ENCODE peak calls at places on chromosomes 5 and 9, in seven cellular contexts. S is T47D, I is GM12878, R is SK-N-SH, H is K562, G is H1, X is HepG2. B is an unnamed sample.

GRCh38 chr9:11025775-11026174 is 413.0 kb upstream of the PTPRD start:
- DNase-seq in S (no peak), I (no peak), R (no peak), H (no peak), G (no peak), X (no peak), B (no peak)

GRCh38 chr9:89555426-89556375 is 49.1 kb upstream of the GADD45G start:
- DNase-seq in S (no peak), I (peak), R (no peak), H (no peak), G (no peak), X (no peak), B (no peak)

GRCh38 chr5:113212244-113212920 is 222.4 kb downstream of the TSSK1B start:
- DNase-seq in S (no peak), I (no peak), R (peak), H (no peak), G (no peak), X (no peak), B (no peak)

GRCh38 chr5:68873198-68873597 is 220.6 kb upstream of the SLC30A5 start:
- DNase-seq in S (no peak), I (no peak), R (no peak), H (no peak), G (no peak), X (no peak), B (no peak)

GRCh38 chr9:97511762-97512429 is 10.4 kb downstream of the TMOD1 start:
- DNase-seq in S (peak), I (no peak), R (no peak), H (no peak), G (peak), X (no peak), B (no peak)

GRCh38 chr5:78627766-78628165 is 20.8 kb downstream of the LHFPL2 start:
- DNase-seq in S (no peak), I (no peak), R (peak), H (no peak), G (no peak), X (no peak), B (no peak)

GRCh38 chr9:14616188-14616982 is 76.8 kb downstream of the ZDHHC21 start:
- DNase-seq in S (peak), I (no peak), R (peak), H (no peak), G (no peak), X (peak), B (peak)

GRCh38 chr5:2651116-2651515 is 100.4 kb downstream of the IRX2 start:
- DNase-seq in S (no peak), I (no peak), R (no peak), H (no peak), G (no peak), X (no peak), B (no peak)

GRCh38 chr5:51377151-51378060 is 5.8 kb upstream of the ISL1 start:
- DNase-seq in S (no peak), I (no peak), R (peak), H (no peak), G (no peak), X (no peak), B (no peak)

GRCh38 chr9:72949918-72950325 is 2.9 kb downstream of the ALDH1A1 start:
- DNase-seq in S (no peak), I (no peak), R (no peak), H (no peak), G (no peak), X (no peak), B (no peak)

GRCh38 chr9:92745236-92745790 is 19.3 kb downstream of the BICD2 start:
- DNase-seq in S (no peak), I (no peak), R (no peak), H (no peak), G (no peak), X (no peak), B (no peak)

GRCh38 chr5:75567710-75568109 is 43.5 kb upstream of the ANKDD1B start:
- DNase-seq in S (no peak), I (peak), R (no peak), H (peak), G (no peak), X (no peak), B (peak)

GRCh38 chr5:150155258-150156032 is at the start of gene PDGFRB:
- DNase-seq in S (no peak), I (no peak), R (peak), H (peak), G (peak), X (no peak), B (no peak)

GRCh38 chr5:150219142-150219541 is 29.3 kb downstream of the SLC6A7 start:
- DNase-seq in S (peak), I (no peak), R (peak), H (peak), G (no peak), X (no peak), B (no peak)

GRCh38 chr5:102807878-102808502 is 52.9 kb downstream of the PAM start:
- DNase-seq in S (no peak), I (no peak), R (peak), H (no peak), G (no peak), X (no peak), B (no peak)

GRCh38 chr5:89992201-89992600 is 417.4 kb downstream of the CETN3 start:
- DNase-seq in S (no peak), I (no peak), R (no peak), H (no peak), G (no peak), X (no peak), B (no peak)

GRCh38 chr5:14193496-14193895 is 50.4 kb downstream of the TRIO start:
- DNase-seq in S (no peak), I (no peak), R (no peak), H (no peak), G (no peak), X (no peak), B (no peak)

GRCh38 chr9:91360551-91361293 is 996 bp downstream of the AUH start:
- DNase-seq in S (no peak), I (peak), R (no peak), H (no peak), G (no peak), X (no peak), B (no peak)

GRCh38 chr9:136558373-136558772 is 12.5 kb upstream of the NOTCH1 start:
- DNase-seq in S (no peak), I (no peak), R (no peak), H (no peak), G (no peak), X (no peak), B (no peak)

GRCh38 chr5:101829255-101829654 is 466.8 kb downstream of the SLCO4C1 start:
- DNase-seq in S (no peak), I (no peak), R (no peak), H (no peak), G (no peak), X (no peak), B (no peak)

GRCh38 chr5:28430565-28431178 is 1392.3 kb upstream of the CDH9 start:
- DNase-seq in S (no peak), I (no peak), R (no peak), H (no peak), G (no peak), X (no peak), B (no peak)

GRCh38 chr9:121222524-121223171 is 21.0 kb upstream of the RAB14 start:
- DNase-seq in S (peak), I (no peak), R (peak), H (peak), G (no peak), X (peak), B (peak)

GRCh38 chr9:90167920-90168319 is 474.7 kb downstream of the DIRAS2 start:
- DNase-seq in S (no peak), I (no peak), R (no peak), H (no peak), G (no peak), X (no peak), B (no peak)

GRCh38 chr5:173984218-173984617 is 4.8 kb upstream of the C5orf47 start:
- DNase-seq in S (peak), I (no peak), R (peak), H (no peak), G (peak), X (peak), B (peak)

GRCh38 chr5:172985596-172985995 is 2.0 kb downstream of the ATP6V0E1 start:
- DNase-seq in S (peak), I (no peak), R (no peak), H (no peak), G (no peak), X (no peak), B (no peak)

GRCh38 chr9:11338130-11338529 is 725.3 kb upstream of the PTPRD start:
- DNase-seq in S (no peak), I (no peak), R (no peak), H (no peak), G (no peak), X (no peak), B (no peak)

GRCh38 chr5:56763711-56764466 is 51.5 kb upstream of the MAP3K1 start:
- DNase-seq in S (peak), I (no peak), R (peak), H (no peak), G (no peak), X (peak), B (no peak)

GRCh38 chr9:69609156-69609555 is 63.0 kb downstream of the APBA1 start:
- DNase-seq in S (no peak), I (no peak), R (no peak), H (no peak), G (no peak), X (no peak), B (no peak)

GRCh38 chr5:150057052-150057451 is 29.3 kb downstream of the CSF1R start:
- DNase-seq in S (peak), I (no peak), R (peak), H (no peak), G (no peak), X (no peak), B (no peak)

GRCh38 chr9:127904888-127905728 is 5.7 kb upstream of the ST6GALNAC6 start:
- DNase-seq in S (no peak), I (no peak), R (no peak), H (no peak), G (no peak), X (no peak), B (no peak)

GRCh38 chr9:127904518-127904887 is 5.1 kb upstream of the ST6GALNAC6 start:
- DNase-seq in S (no peak), I (no peak), R (peak), H (no peak), G (peak), X (peak), B (no peak)

GRCh38 chr9:127907867-127908659 is 8.7 kb upstream of the ST6GALNAC6 start:
- DNase-seq in S (no peak), I (no peak), R (no peak), H (no peak), G (no peak), X (no peak), B (no peak)

GRCh38 chr9:127903557-127904475 is 4.4 kb upstream of the ST6GALNAC6 start:
- DNase-seq in S (no peak), I (no peak), R (no peak), H (peak), G (peak), X (peak), B (no peak)

GRCh38 chr9:127905788-127906191 is 6.4 kb upstream of the ST6GALNAC6 start:
- DNase-seq in S (no peak), I (no peak), R (no peak), H (no peak), G (no peak), X (no peak), B (no peak)
- TF ChIP-seq JUND in S (no peak), I (no peak), R (no peak), H (no peak), G (no peak), X (no peak), B (no peak)

GRCh38 chr5:132114150-132115121 is 40.8 kb downstream of the CSF2 start:
- DNase-seq in S (no peak), I (no peak), R (no peak), H (peak), G (no peak), X (no peak), B (no peak)

GRCh38 chr5:132110195-132110594 is 36.6 kb downstream of the CSF2 start:
- DNase-seq in S (no peak), I (no peak), R (no peak), H (no peak), G (no peak), X (no peak), B (no peak)

GRCh38 chr5:132110930-132111329 is 37.3 kb downstream of the CSF2 start:
- DNase-seq in S (no peak), I (no peak), R (no peak), H (no peak), G (no peak), X (no peak), B (no peak)

GRCh38 chr5:132115375-132115774 is 41.8 kb downstream of the CSF2 start:
- DNase-seq in S (no peak), I (no peak), R (no peak), H (peak), G (no peak), X (no peak), B (no peak)

DNA sequence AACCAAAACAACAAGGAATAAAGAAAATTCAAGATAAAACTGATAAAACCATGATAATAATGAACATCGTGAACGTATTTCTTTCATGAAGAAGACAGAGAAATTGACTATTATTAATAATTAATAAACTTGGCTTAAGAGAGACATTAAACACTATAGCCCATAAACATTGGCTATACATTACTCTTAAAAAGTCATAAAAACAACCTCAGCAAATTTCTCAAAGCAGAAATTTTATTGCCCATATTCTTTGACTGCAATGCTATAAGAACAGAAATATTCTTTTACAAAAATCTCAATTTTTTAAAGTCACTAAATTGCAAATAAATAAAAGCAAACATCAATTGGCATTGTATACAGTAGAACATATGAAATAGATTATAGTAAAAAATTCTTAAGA is 42.5 kb downstream of the CSF2 start:
- DNase-seq in S (no peak), I (no peak), R (no peak), H (no peak), G (no peak), X (no peak), B (no peak)
- TF ChIP-seq JUND in S (no peak), I (no peak), R (no peak), H (no peak), G (no peak), X (no peak), B (no peak)

GRCh38 chr5:96322217-96322616 is 110.8 kb downstream of the PCSK1 start:
- DNase-seq in S (no peak), I (no peak), R (no peak), H (no peak), G (no peak), X (no peak), B (no peak)
- TF ChIP-seq JUND in S (no peak), I (no peak), R (no peak), H (no peak), G (no peak), X (no peak), B (no peak)

DNA sequence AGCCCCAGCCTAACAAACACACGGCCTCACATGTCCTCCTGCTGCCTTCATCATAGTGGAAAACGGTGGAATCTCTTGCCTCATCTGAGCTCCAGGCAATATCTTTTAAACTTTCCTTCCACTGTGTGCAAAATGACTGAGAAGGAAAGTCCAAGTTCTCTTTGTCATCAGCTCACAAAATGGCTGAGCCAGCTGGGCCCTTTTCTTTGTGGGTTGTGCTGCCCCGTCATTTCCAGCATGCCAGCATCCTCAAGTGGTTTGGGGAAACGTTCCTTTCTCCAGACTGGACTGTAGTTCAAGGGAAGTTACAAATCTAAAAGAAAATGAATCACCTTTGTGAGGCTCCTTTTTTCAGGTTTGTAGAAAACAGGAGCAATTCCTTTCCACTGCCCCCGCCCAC is 171.1 kb upstream of the FSTL4 start:
- DNase-seq in S (no peak), I (no peak), R (no peak), H (no peak), G (no peak), X (no peak), B (no peak)
- TF ChIP-seq JUND in S (no peak), I (no peak), R (no peak), H (no peak), G (no peak), X (no peak), B (no peak)

GRCh38 chr5:127340606-127341005 is 50.0 kb downstream of the MEGF10 start:
- DNase-seq in S (no peak), I (no peak), R (no peak), H (no peak), G (no peak), X (no peak), B (no peak)

GRCh38 chr5:127343313-127343712 is 52.7 kb downstream of the MEGF10 start:
- DNase-seq in S (no peak), I (no peak), R (no peak), H (no peak), G (no peak), X (no peak), B (no peak)

GRCh38 chr5:127338501-127338900 is 47.9 kb downstream of the MEGF10 start:
- DNase-seq in S (no peak), I (no peak), R (no peak), H (no peak), G (no peak), X (no peak), B (no peak)

GRCh38 chr5:127342364-127342763 is 51.8 kb downstream of the MEGF10 start:
- DNase-seq in S (no peak), I (no peak), R (no peak), H (no peak), G (no peak), X (no peak), B (no peak)

DNA sequence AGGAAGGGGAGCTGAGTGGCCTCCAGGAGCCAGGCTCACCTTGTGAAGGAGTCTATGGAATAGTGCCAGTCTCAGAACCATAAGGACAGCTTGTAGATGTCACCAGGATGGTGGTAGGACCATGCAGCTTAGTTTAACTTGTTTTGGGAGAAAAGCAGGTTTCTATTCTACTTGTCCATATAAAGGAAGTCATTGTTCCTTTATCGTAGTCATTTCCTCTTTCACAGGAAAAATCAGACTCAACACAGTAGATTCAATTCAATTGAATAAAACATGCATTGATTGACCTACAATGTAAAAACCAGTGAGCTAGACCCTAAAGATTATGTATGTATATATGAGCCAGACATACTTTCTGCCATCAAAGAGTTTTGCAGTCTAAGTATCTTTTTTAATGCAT is 53.3 kb downstream of the MEGF10 start:
- DNase-seq in S (no peak), I (no peak), R (no peak), H (no peak), G (no peak), X (no peak), B (no peak)
- TF ChIP-seq JUND in S (no peak), I (no peak), R (no peak), H (no peak), G (no peak), X (no peak), B (no peak)

DNA sequence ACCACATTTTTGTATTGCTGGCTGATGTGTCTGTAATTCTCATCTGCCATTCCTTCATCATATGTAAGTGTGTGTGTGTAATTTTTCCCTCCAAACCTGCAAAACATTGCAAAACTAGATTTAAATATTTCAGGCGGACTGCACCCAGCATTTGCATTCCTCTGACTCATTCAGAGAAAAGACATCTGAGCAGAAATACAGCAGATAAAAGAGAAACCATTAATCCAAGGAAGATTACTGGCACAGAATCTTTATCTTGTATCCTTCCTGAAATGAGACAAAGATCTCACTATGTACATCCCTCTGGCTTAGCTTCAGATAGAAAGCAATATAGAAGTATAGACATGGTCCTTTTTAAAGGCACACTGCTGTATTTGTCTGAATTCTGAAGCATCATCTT is 275.3 kb downstream of the TMEM38B start:
- DNase-seq in S (no peak), I (no peak), R (no peak), H (no peak), G (no peak), X (no peak), B (no peak)
- TF ChIP-seq JUND in S (no peak), I (no peak), R (no peak), H (no peak), G (no peak), X (no peak), B (no peak)